ENCODE peak calls at places on chromosomes 5 and 9, in five cellular contexts. One of them, this sample, is unnamed.

GRCh38 chr9:36441966-36442365 is 41.9 kb upstream of the RNF38 start:
- DNase-seq in A549: no peak
- DNase-seq in K562: no peak
- DNase-seq in IMR-90: no peak
- DNase-seq in SK-N-SH: no peak
- DNase-seq in this sample: no peak

GRCh38 chr5:130386155-130386554 is 481.9 kb downstream of the CHSY3 start:
- DNase-seq in A549: no peak
- DNase-seq in K562: no peak
- DNase-seq in IMR-90: no peak
- DNase-seq in SK-N-SH: no peak
- DNase-seq in this sample: no peak

GRCh38 chr9:68530618-68531017 is 10.1 kb downstream of the TMEM252 start:
- DNase-seq in A549: peak; percentile 18
- DNase-seq in K562: no peak
- DNase-seq in IMR-90: peak; percentile 19
- DNase-seq in SK-N-SH: peak; percentile 5
- DNase-seq in this sample: no peak

GRCh38 chr9:89770779-89771178 is 166.0 kb downstream of the GADD45G start:
- DNase-seq in A549: no peak
- DNase-seq in K562: no peak
- DNase-seq in IMR-90: no peak
- DNase-seq in SK-N-SH: peak; percentile 34
- DNase-seq in this sample: no peak

GRCh38 chr9:93233033-93233432 is 49.1 kb downstream of the WNK2 start:
- DNase-seq in A549: no peak
- DNase-seq in K562: no peak
- DNase-seq in IMR-90: no peak
- DNase-seq in SK-N-SH: no peak
- DNase-seq in this sample: no peak

GRCh38 chr5:149824115-149824514 is 94.0 kb downstream of the PPARGC1B start:
- DNase-seq in A549: no peak
- DNase-seq in K562: no peak
- DNase-seq in IMR-90: no peak
- DNase-seq in SK-N-SH: no peak
- DNase-seq in this sample: no peak

GRCh38 chr5:124102491-124102890 is 590.5 kb downstream of the CSNK1G3 start:
- DNase-seq in A549: no peak
- DNase-seq in K562: no peak
- DNase-seq in IMR-90: peak; percentile 10
- DNase-seq in SK-N-SH: no peak
- DNase-seq in this sample: no peak

GRCh38 chr5:120151825-120152224 is 312.3 kb upstream of the PRR16 start:
- DNase-seq in A549: no peak
- DNase-seq in K562: no peak
- DNase-seq in IMR-90: no peak
- DNase-seq in SK-N-SH: peak; percentile 40
- DNase-seq in this sample: no peak

GRCh38 chr5:169804861-169805260 is 167.8 kb downstream of the DOCK2 start:
- DNase-seq in A549: no peak
- DNase-seq in K562: no peak
- DNase-seq in IMR-90: peak; percentile 90
- DNase-seq in SK-N-SH: no peak
- DNase-seq in this sample: no peak

GRCh38 chr5:43602456-43602817 is 543 bp upstream of the NNT start:
- DNase-seq in A549: peak; percentile 30
- DNase-seq in K562: peak; percentile 71
- DNase-seq in IMR-90: peak; percentile 50
- DNase-seq in SK-N-SH: peak; percentile 75
- DNase-seq in this sample: no peak

GRCh38 chr5:107812570-107813141 is 141.9 kb upstream of the EFNA5 start:
- DNase-seq in A549: no peak
- DNase-seq in K562: no peak
- DNase-seq in IMR-90: peak; percentile 86
- DNase-seq in SK-N-SH: no peak
- DNase-seq in this sample: peak; percentile 79

GRCh38 chr9:21589344-21590056 is 107.4 kb upstream of the IFNE start:
- DNase-seq in A549: peak; percentile 75
- DNase-seq in K562: no peak
- DNase-seq in IMR-90: no peak
- DNase-seq in SK-N-SH: no peak
- DNase-seq in this sample: no peak

GRCh38 chr5:377326-377981 is 55.9 kb downstream of the AHRR start:
- DNase-seq in A549: no peak
- DNase-seq in K562: no peak
- DNase-seq in IMR-90: no peak
- DNase-seq in SK-N-SH: no peak
- DNase-seq in this sample: no peak

GRCh38 chr5:181100121-181101015 is 30.6 kb downstream of the OR2V1 start:
- DNase-seq in A549: no peak
- DNase-seq in K562: peak; percentile 68
- DNase-seq in IMR-90: no peak
- DNase-seq in SK-N-SH: peak; percentile 46
- DNase-seq in this sample: no peak

GRCh38 chr9:84238652-84239051 is 101.9 kb downstream of the SLC28A3 start:
- DNase-seq in A549: peak; percentile 63
- DNase-seq in K562: peak; percentile 22
- DNase-seq in IMR-90: no peak
- DNase-seq in SK-N-SH: no peak
- DNase-seq in this sample: no peak

GRCh38 chr5:168908207-168908606 is 329.0 kb upstream of the PANK3 start:
- DNase-seq in A549: peak; percentile 18
- DNase-seq in K562: no peak
- DNase-seq in IMR-90: no peak
- DNase-seq in SK-N-SH: no peak
- DNase-seq in this sample: no peak

GRCh38 chr5:15719784-15720183 is 219.8 kb downstream of the FBXL7 start:
- DNase-seq in A549: no peak
- DNase-seq in K562: no peak
- DNase-seq in IMR-90: no peak
- DNase-seq in SK-N-SH: peak; percentile 24
- DNase-seq in this sample: no peak

GRCh38 chr9:91750343-91750742 is 199.7 kb downstream of the ROR2 start:
- DNase-seq in A549: no peak
- DNase-seq in K562: no peak
- DNase-seq in IMR-90: no peak
- DNase-seq in SK-N-SH: peak; percentile 58
- DNase-seq in this sample: no peak

GRCh38 chr9:111815200-111816070 is 20.7 kb upstream of the SHOC1 start:
- DNase-seq in A549: no peak
- DNase-seq in K562: no peak
- DNase-seq in IMR-90: no peak
- DNase-seq in SK-N-SH: no peak
- DNase-seq in this sample: no peak

GRCh38 chr5:175711031-175711430 is 53.2 kb downstream of the HRH2 start:
- DNase-seq in A549: no peak
- DNase-seq in K562: no peak
- DNase-seq in IMR-90: no peak
- DNase-seq in SK-N-SH: no peak
- DNase-seq in this sample: no peak

GRCh38 chr5:178589180-178590140 is 733 bp downstream of the COL23A1 start:
- DNase-seq in A549: no peak
- DNase-seq in K562: peak; percentile 41
- DNase-seq in IMR-90: peak; percentile 11
- DNase-seq in SK-N-SH: peak; percentile 91
- DNase-seq in this sample: no peak

GRCh38 chr5:169668732-169669131 is 31.7 kb downstream of the DOCK2 start:
- DNase-seq in A549: peak; percentile 64
- DNase-seq in K562: no peak
- DNase-seq in IMR-90: no peak
- DNase-seq in SK-N-SH: peak; percentile 75
- DNase-seq in this sample: no peak

GRCh38 chr9:128552744-128553221 is 396 bp downstream of the SPTAN1 start:
- DNase-seq in A549: peak; percentile 24
- DNase-seq in K562: peak; percentile 57
- DNase-seq in IMR-90: no peak
- DNase-seq in SK-N-SH: peak; percentile 80
- DNase-seq in this sample: no peak

GRCh38 chr5:74938250-74938649 is 72.1 kb upstream of the FAM169A start:
- DNase-seq in A549: no peak
- DNase-seq in K562: no peak
- DNase-seq in IMR-90: peak; percentile 40
- DNase-seq in SK-N-SH: no peak
- DNase-seq in this sample: no peak

GRCh38 chr5:81853005-81853357 is 102.1 kb upstream of the SSBP2 start:
- DNase-seq in A549: no peak
- DNase-seq in K562: no peak
- DNase-seq in IMR-90: no peak
- DNase-seq in SK-N-SH: no peak
- DNase-seq in this sample: no peak

GRCh38 chr5:100841358-100842076 is 61.6 kb downstream of the ST8SIA4 start:
- DNase-seq in A549: peak; percentile 25
- DNase-seq in K562: no peak
- DNase-seq in IMR-90: no peak
- DNase-seq in SK-N-SH: no peak
- DNase-seq in this sample: no peak

GRCh38 chr5:139711852-139712171 is 63.7 kb downstream of the CXXC5 start:
- DNase-seq in A549: no peak
- DNase-seq in K562: no peak
- DNase-seq in IMR-90: no peak
- DNase-seq in SK-N-SH: peak; percentile 78
- DNase-seq in this sample: no peak

GRCh38 chr5:113389116-113389515 is 45.7 kb downstream of the TSSK1B start:
- DNase-seq in A549: no peak
- DNase-seq in K562: no peak
- DNase-seq in IMR-90: no peak
- DNase-seq in SK-N-SH: no peak
- DNase-seq in this sample: no peak

GRCh38 chr5:169442354-169443248 is 141.0 kb upstream of the SPDL1 start:
- DNase-seq in A549: peak; percentile 37
- DNase-seq in K562: no peak
- DNase-seq in IMR-90: no peak
- DNase-seq in SK-N-SH: no peak
- DNase-seq in this sample: no peak

GRCh38 chr9:8960254-8960653 is 1160.7 kb upstream of the DMAC1 start:
- DNase-seq in A549: no peak
- DNase-seq in K562: no peak
- DNase-seq in IMR-90: no peak
- DNase-seq in SK-N-SH: no peak
- DNase-seq in this sample: no peak

GRCh38 chr5:131417240-131417869 is 153.5 kb downstream of the CDC42SE2 start:
- DNase-seq in A549: peak; percentile 78
- DNase-seq in K562: peak; percentile 83
- DNase-seq in IMR-90: peak; percentile 71
- DNase-seq in SK-N-SH: peak; percentile 59
- DNase-seq in this sample: peak; percentile 34

GRCh38 chr5:80010754-80011392 is 19.8 kb upstream of the MTX3 start:
- DNase-seq in A549: no peak
- DNase-seq in K562: no peak
- DNase-seq in IMR-90: no peak
- DNase-seq in SK-N-SH: no peak
- DNase-seq in this sample: no peak

GRCh38 chr5:5637163-5637562 is 214.7 kb downstream of the ICE1 start:
- DNase-seq in A549: no peak
- DNase-seq in K562: no peak
- DNase-seq in IMR-90: no peak
- DNase-seq in SK-N-SH: peak; percentile 64
- DNase-seq in this sample: no peak

GRCh38 chr5:2147504-2148311 is 265.0 kb upstream of the IRX4 start:
- DNase-seq in A549: no peak
- DNase-seq in K562: no peak
- DNase-seq in IMR-90: no peak
- DNase-seq in SK-N-SH: no peak
- DNase-seq in this sample: no peak

GRCh38 chr5:176788091-176788490 is 22.3 kb upstream of the UNC5A start:
- DNase-seq in A549: no peak
- DNase-seq in K562: no peak
- DNase-seq in IMR-90: no peak
- DNase-seq in SK-N-SH: no peak
- DNase-seq in this sample: no peak
- TF ChIP-seq RCOR1 in A549: no peak
- TF ChIP-seq RCOR1 in K562: no peak
- TF ChIP-seq RCOR1 in IMR-90: no peak
- TF ChIP-seq RCOR1 in SK-N-SH: no peak
- TF ChIP-seq RCOR1 in this sample: no peak

GRCh38 chr5:19175776-19176570 is 812.0 kb downstream of the CDH18 start:
- DNase-seq in A549: no peak
- DNase-seq in K562: no peak
- DNase-seq in IMR-90: no peak
- DNase-seq in SK-N-SH: no peak
- DNase-seq in this sample: no peak

GRCh38 chr5:19172926-19173425 is 815.0 kb downstream of the CDH18 start:
- DNase-seq in A549: no peak
- DNase-seq in K562: no peak
- DNase-seq in IMR-90: no peak
- DNase-seq in SK-N-SH: no peak
- DNase-seq in this sample: no peak
- TF ChIP-seq RCOR1 in A549: no peak
- TF ChIP-seq RCOR1 in K562: no peak
- TF ChIP-seq RCOR1 in IMR-90: no peak
- TF ChIP-seq RCOR1 in SK-N-SH: no peak
- TF ChIP-seq RCOR1 in this sample: no peak

GRCh38 chr5:78549043-78549442 is 99.5 kb downstream of the LHFPL2 start:
- DNase-seq in A549: no peak
- DNase-seq in K562: no peak
- DNase-seq in IMR-90: no peak
- DNase-seq in SK-N-SH: no peak
- DNase-seq in this sample: no peak
- TF ChIP-seq RCOR1 in A549: no peak
- TF ChIP-seq RCOR1 in K562: no peak
- TF ChIP-seq RCOR1 in IMR-90: no peak
- TF ChIP-seq RCOR1 in SK-N-SH: no peak
- TF ChIP-seq RCOR1 in this sample: no peak

GRCh38 chr9:81656871-81657337 is 32.4 kb downstream of the TLE1 start:
- DNase-seq in A549: peak; percentile 80
- DNase-seq in K562: no peak
- DNase-seq in IMR-90: no peak
- DNase-seq in SK-N-SH: no peak
- DNase-seq in this sample: no peak

GRCh38 chr9:81665514-81665838 is 23.9 kb downstream of the TLE1 start:
- DNase-seq in A549: no peak
- DNase-seq in K562: no peak
- DNase-seq in IMR-90: no peak
- DNase-seq in SK-N-SH: no peak
- DNase-seq in this sample: no peak

GRCh38 chr9:81666123-81666522 is 23.2 kb downstream of the TLE1 start:
- DNase-seq in A549: peak; percentile 37
- DNase-seq in K562: no peak
- DNase-seq in IMR-90: no peak
- DNase-seq in SK-N-SH: no peak
- DNase-seq in this sample: no peak

GRCh38 chr9:81664638-81665513 is 24.5 kb downstream of the TLE1 start:
- DNase-seq in A549: no peak
- DNase-seq in K562: no peak
- DNase-seq in IMR-90: no peak
- DNase-seq in SK-N-SH: peak; percentile 36
- DNase-seq in this sample: no peak

DNA sequence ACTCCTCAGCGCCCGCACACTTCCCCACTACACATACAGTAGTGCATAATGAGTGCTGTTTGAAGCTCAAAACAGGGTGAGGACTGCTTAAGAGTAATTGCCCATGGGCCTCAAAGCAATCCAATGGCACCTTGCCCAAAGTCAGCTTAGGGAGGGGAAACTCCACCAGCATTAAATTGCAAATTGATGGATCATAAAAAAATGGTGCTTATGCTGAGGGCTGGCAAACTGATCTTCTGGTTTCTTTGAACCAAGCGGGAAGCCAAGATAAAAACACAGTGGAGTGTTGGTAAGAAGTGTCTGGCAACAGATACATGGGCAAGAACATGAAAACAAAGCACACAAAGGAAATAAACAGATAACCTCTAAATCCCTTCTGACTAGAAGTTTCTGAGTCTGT is 28.0 kb downstream of the TLE1 start:
- DNase-seq in A549: no peak
- DNase-seq in K562: no peak
- DNase-seq in IMR-90: no peak
- DNase-seq in SK-N-SH: no peak
- DNase-seq in this sample: no peak
- TF ChIP-seq RCOR1 in A549: no peak
- TF ChIP-seq RCOR1 in K562: no peak
- TF ChIP-seq RCOR1 in IMR-90: no peak
- TF ChIP-seq RCOR1 in SK-N-SH: no peak
- TF ChIP-seq RCOR1 in this sample: no peak

This sample was measured in GM12878.